ENCODE peak calls at places on chromosomes 5 and 9, in seven cellular contexts. T, H, P, Q, K, M and D are unnamed samples.

GRCh38 chr5:67431191-67431590 is 234.6 kb upstream of the CD180 start:
- DNase-seq in T (no peak), H (no peak), P (no peak), Q (no peak), K (no peak), M (peak; percentile 27), D (no peak)

GRCh38 chr9:14485366-14485765 is 171.4 kb upstream of the NFIB start:
- DNase-seq in T (no peak), H (no peak), P (no peak), Q (no peak), K (no peak), M (peak; percentile 13), D (no peak)

GRCh38 chr5:81971086-81971693 is 633 bp upstream of the ATG10 start:
- DNase-seq in T (peak; percentile 37), H (no peak), P (no peak), Q (no peak), K (peak; percentile 34), M (peak; percentile 47), D (no peak)

GRCh38 chr9:113310538-113310937 is 7.4 kb upstream of the RNF183 start:
- DNase-seq in T (no peak), H (no peak), P (no peak), Q (no peak), K (no peak), M (peak; percentile 18), D (no peak)

GRCh38 chr5:117084052-117084451 is 509.4 kb upstream of the SEMA6A start:
- DNase-seq in T (no peak), H (no peak), P (no peak), Q (no peak), K (no peak), M (no peak), D (no peak)

GRCh38 chr5:32776203-32776602 is 65.1 kb downstream of the NPR3 start:
- DNase-seq in T (no peak), H (no peak), P (no peak), Q (no peak), K (no peak), M (no peak), D (no peak)

GRCh38 chr5:163401271-163401670 is 36.1 kb upstream of the CCNG1 start:
- DNase-seq in T (no peak), H (no peak), P (no peak), Q (no peak), K (no peak), M (no peak), D (no peak)

GRCh38 chr5:79974896-79975295 is 16.2 kb downstream of the MTX3 start:
- DNase-seq in T (no peak), H (no peak), P (no peak), Q (no peak), K (no peak), M (peak; percentile 81), D (no peak)

GRCh38 chr9:133788819-133789733 is 50.9 kb upstream of the SARDH start:
- DNase-seq in T (no peak), H (no peak), P (no peak), Q (no peak), K (no peak), M (no peak), D (no peak)

GRCh38 chr5:92977766-92978555 is 603.1 kb downstream of the NR2F1-AS1 start:
- DNase-seq in T (no peak), H (no peak), P (no peak), Q (no peak), K (no peak), M (no peak), D (no peak)

GRCh38 chr5:51043740-51044139 is 339.5 kb upstream of the ISL1 start:
- DNase-seq in T (no peak), H (no peak), P (no peak), Q (no peak), K (no peak), M (no peak), D (no peak)

GRCh38 chr5:140319833-140320232 is 16.9 kb upstream of the PFDN1 start:
- DNase-seq in T (no peak), H (no peak), P (no peak), Q (no peak), K (no peak), M (no peak), D (no peak)

GRCh38 chr9:105672711-105673234 is 10.5 kb downstream of the TAL2 start:
- DNase-seq in T (peak; percentile 71), H (no peak), P (no peak), Q (no peak), K (no peak), M (no peak), D (no peak)

GRCh38 chr9:89359018-89359417 is 40.7 kb downstream of the SECISBP2 start:
- DNase-seq in T (no peak), H (no peak), P (no peak), Q (peak; percentile 63), K (no peak), M (no peak), D (no peak)

GRCh38 chr5:97281257-97281656 is 98.2 kb upstream of the RIOK2 start:
- DNase-seq in T (no peak), H (no peak), P (no peak), Q (no peak), K (no peak), M (no peak), D (no peak)

GRCh38 chr5:135832941-135833340 is 1.5 kb upstream of the SLC25A48 start:
- DNase-seq in T (no peak), H (peak; percentile 35), P (no peak), Q (no peak), K (no peak), M (no peak), D (no peak)

GRCh38 chr5:150350524-150351344 is 6.8 kb upstream of the TCOF1 start:
- DNase-seq in T (peak; percentile 81), H (peak; percentile 96), P (peak; percentile 43), Q (peak; percentile 64), K (peak; percentile 52), M (peak; percentile 85), D (peak; percentile 17)

GRCh38 chr5:35117960-35118359 is 70.2 kb upstream of the AGXT2 start:
- DNase-seq in T (no peak), H (no peak), P (no peak), Q (no peak), K (no peak), M (peak; percentile 89), D (no peak)

GRCh38 chr9:88433583-88434240 is 45.5 kb downstream of the SPIN1 start:
- DNase-seq in T (no peak), H (no peak), P (no peak), Q (no peak), K (no peak), M (peak; percentile 17), D (no peak)

GRCh38 chr9:121318631-121319393 is 50.9 kb downstream of the GSN start:
- DNase-seq in T (no peak), H (peak; percentile 43), P (no peak), Q (no peak), K (no peak), M (no peak), D (no peak)

GRCh38 chr9:130908129-130908877 is 11.7 kb upstream of the QRFP start:
- DNase-seq in T (no peak), H (no peak), P (no peak), Q (no peak), K (peak; percentile 24), M (no peak), D (no peak)

GRCh38 chr9:130905125-130905901 is 8.7 kb upstream of the QRFP start:
- DNase-seq in T (no peak), H (no peak), P (no peak), Q (no peak), K (no peak), M (no peak), D (no peak)

GRCh38 chr9:130905902-130906726 is 9.5 kb upstream of the QRFP start:
- DNase-seq in T (no peak), H (no peak), P (no peak), Q (no peak), K (peak; percentile 12), M (no peak), D (no peak)

GRCh38 chr9:130908878-130909356 is 12.3 kb upstream of the QRFP start:
- DNase-seq in T (no peak), H (no peak), P (no peak), Q (no peak), K (peak; percentile 5), M (no peak), D (no peak)

GRCh38 chr9:130906727-130907416 is 10.3 kb upstream of the QRFP start:
- DNase-seq in T (no peak), H (no peak), P (no peak), Q (no peak), K (peak; percentile 8), M (no peak), D (no peak)
- H3K27ac ChIP-seq in T (no peak overlapping the region), H (no peak overlapping the region), P (no peak overlapping the region), Q (no peak overlapping the region), K (no peak overlapping the region), M (no peak overlapping the region), D (no peak overlapping the region)

DNA sequence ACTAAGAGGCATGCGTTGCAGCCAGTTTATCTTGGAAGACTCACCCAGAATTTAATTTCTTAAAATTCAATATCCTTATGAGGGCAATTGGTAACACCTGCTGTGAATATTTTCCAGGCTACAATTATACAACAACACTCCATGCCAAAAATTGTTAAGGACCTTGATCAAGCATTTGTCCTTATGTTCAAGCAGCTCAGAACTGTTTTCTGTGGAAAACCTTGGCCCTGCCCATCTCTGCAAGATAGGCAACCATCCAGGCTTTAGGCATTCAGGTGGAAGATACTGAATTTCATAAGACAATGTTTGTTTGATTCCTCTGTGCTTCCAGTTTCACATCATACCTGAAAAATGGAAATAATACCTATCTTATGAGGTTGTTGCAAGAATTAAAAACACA is 327.8 kb downstream of the FBXL7 start:
- DNase-seq in T (no peak), H (no peak), P (no peak), Q (no peak), K (no peak), M (no peak), D (no peak)
- H3K27ac ChIP-seq in T (no peak overlapping the region), H (no peak overlapping the region), P (no peak overlapping the region), Q (no peak overlapping the region), K (no peak overlapping the region), M (no peak overlapping the region), D (no peak overlapping the region)

GRCh38 chr5:21792736-21793135 is 1060.4 kb downstream of the CDH12 start:
- DNase-seq in T (no peak), H (no peak), P (no peak), Q (no peak), K (no peak), M (no peak), D (no peak)

DNA sequence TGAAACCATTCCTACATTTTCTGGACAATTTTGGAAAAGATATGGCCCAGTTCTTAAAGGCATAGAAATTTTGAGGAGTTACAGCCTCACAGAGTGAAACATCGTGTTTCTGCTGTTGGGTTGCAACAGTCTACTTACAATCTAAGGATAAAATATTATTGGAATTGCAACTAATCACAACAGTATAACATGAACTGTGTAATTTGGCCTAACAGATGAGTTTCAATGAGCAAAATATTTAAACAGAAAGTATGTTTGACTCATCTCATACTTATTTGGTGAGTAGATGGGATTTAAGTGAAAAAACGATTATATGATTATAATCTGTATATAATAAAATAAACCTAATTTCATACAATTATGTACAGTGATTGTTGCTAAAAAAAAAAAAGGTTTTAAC is 1061.8 kb downstream of the CDH12 start:
- DNase-seq in T (no peak), H (no peak), P (no peak), Q (no peak), K (no peak), M (peak; percentile 28), D (no peak)
- H3K27ac ChIP-seq in T (no peak overlapping the region), H (no peak overlapping the region), P (no peak overlapping the region), Q (no peak overlapping the region), K (no peak overlapping the region), M (no peak overlapping the region), D (no peak overlapping the region)

DNA sequence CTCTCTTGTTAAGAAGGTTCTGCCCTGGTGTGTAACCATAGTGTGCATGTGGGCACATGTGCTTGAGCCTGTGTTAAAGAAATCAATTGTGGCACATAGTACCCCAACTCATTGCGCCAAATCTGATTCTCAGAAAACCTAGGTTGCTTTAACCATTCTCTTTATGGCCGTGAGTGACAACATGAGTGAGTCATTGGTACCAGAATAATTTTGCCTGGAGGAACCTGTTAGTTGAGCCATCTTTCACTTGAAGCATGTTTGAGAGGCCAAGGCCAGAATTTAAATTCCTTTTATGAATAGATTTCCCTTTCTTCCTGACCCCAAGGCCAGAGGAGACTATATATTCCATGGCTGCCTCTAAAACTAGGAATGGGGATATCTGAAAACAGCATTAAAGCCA is 35.2 kb upstream of the SLC36A2 start:
- DNase-seq in T (no peak), H (no peak), P (no peak), Q (no peak), K (no peak), M (no peak), D (no peak)
- H3K27ac ChIP-seq in T (no peak overlapping the region), H (no peak overlapping the region), P (no peak overlapping the region), Q (peak overlapping the region; percentile 97), K (no peak overlapping the region), M (no peak overlapping the region), D (no peak overlapping the region)